ENCODE peak calls at places on chromosomes 5 and 9, in six cellular contexts. Q is lower leg skin; Z is AG08396; E is stimulated activated CD4-positive, alpha-beta T cell treated with anti-CD3 and anti-CD28 coated beads, Interleukin-15, amount 100 ng/mL, for 1 hour; V is endothelial cell; R is HCT116. B is an unnamed sample.

GRCh38 chr5:61431923-61432620 is 100.0 kb downstream of the ZSWIM6 start:
- DNase-seq in Q (no peak), R (no peak), V (no peak), Z (no peak), E (no peak), B (no peak)

GRCh38 chr9:121322037-121322736 is 47.9 kb downstream of the STOM start:
- DNase-seq in V (no peak), Z (peak), Q (peak), R (peak), E (no peak), B (peak)

GRCh38 chr5:22708770-22709328 is 144.3 kb downstream of the CDH12 start:
- DNase-seq in Q (no peak), Z (no peak), V (peak), E (no peak), R (no peak), B (no peak)

GRCh38 chr5:56105511-56106372 is 111.0 kb upstream of the IL6ST start:
- DNase-seq in V (no peak), Q (no peak), E (no peak), R (no peak), Z (no peak), B (no peak)

GRCh38 chr5:76983468-76983867 is 30.6 kb downstream of the CRHBP start:
- DNase-seq in Q (no peak), V (no peak), Z (no peak), R (no peak), E (no peak), B (no peak)

GRCh38 chr5:103582364-103582763 is 19.8 kb upstream of the NUDT12 start:
- DNase-seq in E (no peak), Q (no peak), R (peak), Z (peak), V (peak), B (no peak)

GRCh38 chr5:57448751-57449150 is 33.9 kb downstream of the ACTBL2 start:
- DNase-seq in Q (no peak), V (no peak), R (no peak), E (no peak), Z (no peak), B (no peak)

GRCh38 chr5:122715095-122715494 is 59.8 kb upstream of the SNX2 start:
- DNase-seq in Z (no peak), E (no peak), R (no peak), V (no peak), Q (peak), B (no peak)

GRCh38 chr9:33498387-33498786 is 24.7 kb upstream of the NOL6 start:
- DNase-seq in E (no peak), Z (no peak), V (no peak), Q (no peak), R (no peak), B (no peak)

GRCh38 chr9:136361757-136362449 is 1.6 kb downstream of the DNLZ start:
- DNase-seq in V (no peak), Z (no peak), E (no peak), R (no peak), Q (no peak), B (no peak)

GRCh38 chr9:118882674-118883073 is 486.6 kb downstream of the BRINP1 start:
- DNase-seq in E (no peak), Z (peak), V (no peak), Q (no peak), R (no peak), B (no peak)

GRCh38 chr5:168525856-168526255 is 3.2 kb upstream of the FBLL1 start:
- DNase-seq in Z (no peak), R (no peak), V (no peak), E (no peak), Q (no peak), B (no peak)

B was measured in ureter.